ENCODE peak calls at places on chromosomes 16 and 17, in ten cellular contexts. X is esophagus muscularis mucosa, N is heart left ventricle, A is HL-60, S is ovary, G is brain microvascular endothelial cell, U is upper lobe of left lung, Q is ascending aorta, R is pancreas, I is progenitor cell of endocrine pancreas. V is an unnamed sample.

GRCh38 chr17:17628388-17629008 is 37.0 kb upstream of the PEMT start:
- DNase-seq in Q (no peak), N (no peak), S (no peak), I (no peak), R (no peak), G (no peak), X (no peak), A (no peak), U (no peak), V (no peak)

GRCh38 chr17:44914698-44915271 is 515 bp downstream of the GFAP start:
- DNase-seq in S (peak), A (no peak), Q (no peak), I (no peak), N (no peak), X (no peak), G (no peak), U (no peak), R (no peak), V (no peak)

GRCh38 chr17:14780116-14780515 is 479.2 kb downstream of the HS3ST3B1 start:
- DNase-seq in G (no peak), A (no peak), S (no peak), U (no peak), R (no peak), I (no peak), Q (no peak), X (peak), N (no peak), V (no peak)

GRCh38 chr16:1335996-1336395 is 2.6 kb downstream of the BAIAP3 start:
- DNase-seq in S (no peak), G (no peak), N (no peak), A (no peak), I (no peak), X (no peak), U (no peak), R (no peak), Q (no peak), V (no peak)

GRCh38 chr17:11986939-11987329 is 10.3 kb downstream of the ZNF18 start:
- DNase-seq in N (no peak), A (no peak), R (no peak), U (no peak), I (no peak), S (no peak), X (no peak), G (peak), Q (no peak), V (peak)

GRCh38 chr17:13510062-13510461 is 91.7 kb downstream of the HS3ST3A1 start:
- DNase-seq in S (no peak), X (no peak), N (no peak), I (no peak), U (no peak), R (no peak), Q (no peak), G (no peak), A (no peak), V (no peak)

GRCh38 chr16:8775359-8775758 is 22.1 kb downstream of the TMEM186 start:
- DNase-seq in I (no peak), Q (no peak), S (no peak), X (no peak), R (no peak), U (no peak), G (no peak), N (no peak), A (no peak), V (no peak)

GRCh38 chr17:22203208-22203715 is 510.9 kb downstream of the KCNJ18 start:
- DNase-seq in U (no peak), R (no peak), A (no peak), S (no peak), N (no peak), X (peak), I (no peak), G (no peak), Q (no peak), V (no peak)

GRCh38 chr16:1941162-1941923 is 1.7 kb downstream of the MSRB1 start:
- DNase-seq in N (no peak), U (no peak), R (peak), Q (no peak), I (no peak), S (no peak), A (peak), G (peak), X (no peak), V (no peak)

GRCh38 chr16:11170696-11171447 is 85.1 kb downstream of the SOCS1 start:
- DNase-seq in I (no peak), Q (no peak), N (peak), U (no peak), G (no peak), S (no peak), R (no peak), X (no peak), A (no peak), V (no peak)

GRCh38 chr16:8717892-8718400 is 43.5 kb downstream of the ABAT start:
- DNase-seq in R (no peak), Q (no peak), G (no peak), U (no peak), A (no peak), X (no peak), S (no peak), N (no peak), I (no peak), V (no peak)

GRCh38 chr17:77125432-77125901 is 15.3 kb upstream of the SEC14L1 start:
- DNase-seq in G (peak), A (no peak), I (no peak), R (no peak), N (no peak), U (no peak), Q (no peak), S (no peak), X (no peak), V (peak)

GRCh38 chr17:50914510-50914849 is 48.3 kb upstream of the TOB1 start:
- DNase-seq in S (no peak), I (no peak), G (no peak), N (no peak), A (no peak), R (no peak), Q (no peak), X (no peak), U (no peak), V (no peak)

GRCh38 chr16:11004351-11004750 is 60.0 kb downstream of the CLEC16A start:
- DNase-seq in I (no peak), A (no peak), R (no peak), N (no peak), Q (no peak), G (no peak), U (no peak), S (no peak), X (no peak), V (no peak)

GRCh38 chr16:60729052-60729451 is 1307.2 kb downstream of the CDH8 start:
- DNase-seq in Q (no peak), I (no peak), G (no peak), A (no peak), R (no peak), S (no peak), X (no peak), U (no peak), N (no peak), V (no peak)

GRCh38 chr17:35242805-35243458 is at the start of gene SLFN5:
- DNase-seq in U (peak), R (peak), X (peak), A (peak), N (peak), G (peak), S (peak), Q (peak), I (peak), V (peak)

GRCh38 chr17:35240861-35241260 is 2.0 kb upstream of the SLFN5 start:
- DNase-seq in X (no peak), S (no peak), A (no peak), G (no peak), N (no peak), R (no peak), I (no peak), Q (no peak), U (no peak), V (no peak)

GRCh38 chr17:35243459-35244204 is 760 bp downstream of the SLFN5 start:
- DNase-seq in X (peak), R (peak), N (peak), G (peak), U (peak), Q (peak), I (peak), A (no peak), S (peak), V (peak)

GRCh38 chr17:35241520-35241919 is 1.4 kb upstream of the SLFN5 start:
- DNase-seq in I (no peak), G (no peak), N (no peak), S (no peak), A (no peak), X (no peak), U (no peak), Q (no peak), R (no peak), V (no peak)

DNA sequence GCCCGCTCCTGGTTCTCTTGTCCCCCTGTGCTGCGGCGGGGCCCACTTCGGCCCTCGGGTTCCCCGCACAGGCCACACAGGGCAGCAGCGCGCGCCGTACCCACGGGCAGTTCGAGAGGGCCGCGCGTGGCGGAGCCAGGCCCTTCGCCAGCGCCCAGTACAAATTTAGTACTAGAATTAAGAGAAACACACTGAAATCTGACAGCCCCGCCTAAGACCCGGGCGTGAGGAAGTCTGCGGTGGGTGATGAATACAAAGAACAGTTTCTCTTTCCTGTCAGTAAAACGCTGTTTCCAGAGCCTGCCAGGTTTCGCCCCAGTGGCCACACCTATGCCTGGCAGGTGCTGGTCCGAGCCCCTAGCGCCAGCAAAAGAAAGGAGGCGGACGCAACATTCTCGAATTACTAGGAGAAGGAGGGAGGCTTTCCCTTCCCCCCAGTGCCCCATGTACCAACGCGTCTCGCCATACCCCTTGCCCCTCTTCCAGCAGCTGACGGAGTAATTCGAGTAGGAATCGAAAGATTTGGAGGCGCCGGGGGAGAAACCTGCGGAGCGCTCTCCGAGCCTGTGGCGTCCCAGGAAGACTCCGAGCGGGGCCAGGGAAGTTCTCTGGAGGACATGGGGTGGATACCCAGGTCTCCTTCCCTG is 591 bp upstream of the SLFN5 start:
- DNase-seq in I (peak), Q (peak), S (peak), X (no peak), U (peak), A (no peak), G (peak), R (peak), N (peak), V (peak)
- TF ChIP-seq CTCF in I (peak), Q (no peak), S (no peak), X (peak), U (peak), A (no peak), G (peak), R (peak), N (no peak), V (peak)

GRCh38 chr16:89599451-89599858 is 14.0 kb upstream of the DPEP1 start:
- DNase-seq in A (no peak), N (no peak), R (no peak), G (no peak), S (no peak), I (no peak), X (no peak), U (no peak), Q (no peak), V (no peak)
- TF ChIP-seq CTCF in A (no peak), N (no peak), R (no peak), G (peak), S (no peak), I (peak), X (no peak), U (no peak), Q (no peak), V (peak)

GRCh38 chr16:58109881-58110280 is 19.3 kb downstream of the CFAP20 start:
- DNase-seq in S (no peak), G (no peak), R (no peak), Q (no peak), X (no peak), A (no peak), N (no peak), I (no peak), U (no peak), V (no peak)

GRCh38 chr16:58109330-58109729 is 19.9 kb downstream of the CFAP20 start:
- DNase-seq in N (no peak), A (no peak), U (no peak), X (no peak), Q (no peak), G (no peak), R (no peak), I (no peak), S (no peak), V (no peak)

GRCh38 chr16:58111331-58111627 is 17.9 kb downstream of the CFAP20 start:
- DNase-seq in A (no peak), Q (no peak), G (no peak), U (no peak), N (no peak), R (no peak), I (no peak), X (no peak), S (no peak), V (no peak)

GRCh38 chr16:58107228-58107627 is 22.0 kb downstream of the CFAP20 start:
- DNase-seq in I (no peak), Q (no peak), R (no peak), X (no peak), S (no peak), A (no peak), G (no peak), N (no peak), U (no peak), V (no peak)

GRCh38 chr16:58110590-58111330 is 18.4 kb downstream of the CFAP20 start:
- DNase-seq in X (no peak), S (no peak), Q (no peak), N (no peak), G (peak), A (no peak), U (no peak), R (no peak), I (no peak), V (peak)
- TF ChIP-seq CTCF in X (no peak), S (no peak), Q (no peak), N (no peak), G (no peak), A (no peak), U (no peak), R (no peak), I (no peak), V (no peak)

GRCh38 chr16:85028638-85029412 is 1.2 kb downstream of the KIAA0513 start:
- DNase-seq in G (no peak), R (peak), S (peak), U (peak), I (no peak), A (no peak), X (no peak), Q (peak), N (peak), V (peak)

GRCh38 chr16:85029413-85029794 is 1.8 kb downstream of the KIAA0513 start:
- DNase-seq in U (no peak), Q (no peak), S (no peak), A (no peak), N (no peak), X (no peak), R (no peak), G (no peak), I (no peak), V (peak)

GRCh38 chr16:85027349-85027967 is at the start of gene KIAA0513:
- DNase-seq in Q (peak), N (peak), S (peak), I (peak), X (peak), A (peak), U (peak), R (peak), G (peak), V (peak)

GRCh38 chr16:85026696-85027095 is 899 bp upstream of the KIAA0513 start:
- DNase-seq in G (no peak), R (no peak), A (no peak), X (no peak), U (no peak), S (no peak), Q (no peak), I (no peak), N (no peak), V (no peak)

DNA sequence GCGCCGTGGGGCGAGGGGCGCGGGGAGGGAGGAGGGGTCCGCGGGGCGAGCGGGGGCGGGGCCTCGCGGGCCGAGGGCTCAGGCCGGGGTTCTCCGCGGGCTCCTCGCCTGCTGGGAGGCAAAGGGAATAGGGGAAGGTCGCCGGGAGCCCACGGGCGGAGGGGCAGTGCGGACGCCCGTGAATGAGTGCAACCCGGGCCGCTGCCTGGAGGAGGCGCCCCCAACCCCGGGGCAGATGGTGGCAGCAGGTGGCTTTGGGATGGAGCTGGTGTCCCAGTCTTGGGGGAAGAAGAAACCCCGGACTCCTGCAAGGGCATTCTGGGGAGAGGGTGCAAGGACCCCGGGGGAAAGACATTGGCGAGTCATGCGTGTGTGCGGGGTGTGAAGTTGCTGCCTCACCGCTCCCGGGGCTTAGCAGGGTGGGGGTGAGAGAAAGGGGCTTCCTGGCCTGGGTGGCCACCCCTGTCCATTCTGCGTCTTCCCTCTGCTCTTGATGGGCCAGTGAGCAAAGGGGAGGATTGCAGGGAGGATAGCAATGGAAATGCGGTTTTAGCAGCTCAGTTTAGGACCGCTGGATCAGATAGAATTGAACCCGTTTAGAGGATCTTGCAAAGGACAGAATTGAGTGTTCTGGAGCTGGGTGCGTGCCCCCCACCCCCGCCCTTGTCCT is 508 bp downstream of the KIAA0513 start:
- DNase-seq in N (no peak), G (no peak), I (no peak), R (no peak), S (no peak), X (no peak), A (no peak), Q (no peak), U (no peak), V (no peak)
- TF ChIP-seq CTCF in N (no peak), G (peak), I (peak), R (no peak), S (no peak), X (no peak), A (no peak), Q (peak), U (no peak), V (peak)

DNA sequence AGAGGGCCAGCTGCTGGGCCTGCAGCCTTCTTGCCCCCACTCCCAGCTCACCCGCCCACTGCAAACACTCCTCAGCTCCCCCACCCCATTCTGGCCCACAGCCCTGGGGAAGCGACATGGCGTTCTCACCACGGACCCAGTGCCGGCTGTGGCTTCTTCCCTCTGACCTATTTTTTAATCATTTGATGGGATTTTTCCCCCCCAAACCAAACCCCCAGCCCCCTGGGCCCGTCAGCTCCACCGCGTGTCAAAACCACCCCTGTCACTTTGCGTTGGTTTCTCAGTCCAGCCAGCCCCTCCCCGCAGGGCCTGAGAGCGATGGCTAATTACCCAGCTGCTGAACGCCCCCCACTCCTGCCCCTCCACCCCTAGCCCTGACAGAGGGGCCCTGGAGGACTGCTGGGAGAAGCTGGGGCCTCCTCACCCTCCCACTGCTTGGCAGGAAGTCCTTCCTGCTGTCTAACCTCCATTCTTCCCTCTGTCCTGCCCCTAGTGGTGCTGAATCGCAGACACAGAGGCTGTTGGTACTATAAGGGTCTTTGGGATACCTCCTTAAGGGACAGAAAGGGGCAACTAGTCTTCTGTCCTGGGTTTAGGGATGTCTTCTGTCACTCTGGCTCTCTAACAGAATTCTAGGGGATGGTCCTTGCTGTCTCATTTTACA is 7.5 kb upstream of the TBX21 start:
- DNase-seq in X (no peak), I (no peak), N (no peak), Q (no peak), G (no peak), R (no peak), S (no peak), U (no peak), A (no peak), V (no peak)
- TF ChIP-seq CTCF in X (no peak), I (no peak), N (no peak), Q (no peak), G (peak), R (no peak), S (no peak), U (no peak), A (no peak), V (peak)

GRCh38 chr17:309361-309888 is 43.2 kb downstream of the RPH3AL start:
- DNase-seq in U (no peak), A (peak), I (peak), X (no peak), R (no peak), N (peak), G (no peak), S (no peak), Q (no peak), V (no peak)
- TF ChIP-seq CTCF in U (peak), A (peak), I (peak), X (peak), R (peak), N (peak), G (peak), S (no peak), Q (peak), V (peak)

GRCh38 chr17:43779145-43780125 is 658 bp upstream of the DUSP3 start:
- DNase-seq in Q (no peak), N (no peak), G (peak), X (no peak), U (no peak), S (no peak), I (no peak), R (no peak), A (no peak), V (no peak)
- TF ChIP-seq CTCF in Q (no peak), N (no peak), G (peak), X (no peak), U (no peak), S (peak), I (peak), R (no peak), A (no peak), V (peak)

V was measured in HFFc6.